ENCODE peak calls at places on chromosomes 5 and 9, in six cellular contexts. N is Right ventricle myocardium inferior; E is HEK293T; U is HuH-7.5; L is stimulated activated CD4-positive, alpha-beta T cell treated with anti-CD3 and anti-CD28 coated beads, Interleukin-2, amount 100 ng/mL, for 48 hours; D is WTC11. B is an unnamed sample.

GRCh38 chr9:115923903-115924668 is 229.5 kb upstream of the PAPPA start:
- DNase-seq in N (no peak), E (no peak), U (no peak), L (no peak), D (no peak), B (no peak)

GRCh38 chr5:122377023-122377422 is 65.0 kb downstream of the SNCAIP start:
- DNase-seq in N (no peak), E (no peak), U (no peak), L (no peak), D (no peak), B (no peak)

GRCh38 chr5:141363952-141364660 is at the start of gene PCDHGA5:
- DNase-seq in N (no peak), E (no peak), U (no peak), L (no peak), D (no peak), B (no peak)

GRCh38 chr9:38160613-38161215 is 91.7 kb upstream of the SHB start:
- DNase-seq in N (no peak), E (peak), U (peak), L (peak), D (peak), B (peak)

GRCh38 chr9:2157277-2158105 is 142.3 kb downstream of the SMARCA2 start:
- DNase-seq in N (no peak), E (peak), U (no peak), L (peak), D (no peak), B (peak)

GRCh38 chr9:93450817-93451761 is at the start of gene FAM120A:
- DNase-seq in N (peak), E (peak), U (peak), L (peak), D (peak), B (peak)

GRCh38 chr9:121556580-121556979 is 56.9 kb upstream of the GGTA1 start:
- DNase-seq in N (peak), E (no peak), U (no peak), L (no peak), D (no peak), B (no peak)

GRCh38 chr9:128136816-128137793 is 9.6 kb upstream of the PTGES2 start:
- DNase-seq in N (peak), E (no peak), U (no peak), L (no peak), D (no peak), B (no peak)

GRCh38 chr9:123426406-123426805 is 70.4 kb downstream of the CRB2 start:
- DNase-seq in N (no peak), E (no peak), U (no peak), L (no peak), D (no peak), B (no peak)

GRCh38 chr5:55911784-55912653 is 60.9 kb downstream of the IL31RA start:
- DNase-seq in N (no peak), E (no peak), U (no peak), L (no peak), D (no peak), B (no peak)

GRCh38 chr5:66450988-66451387 is 145.2 kb upstream of the MAST4 start:
- DNase-seq in N (no peak), E (no peak), U (no peak), L (no peak), D (no peak), B (no peak)

GRCh38 chr9:24011206-24011605 is 185.2 kb upstream of the ELAVL2 start:
- DNase-seq in N (no peak), E (no peak), U (no peak), L (no peak), D (no peak), B (no peak)

GRCh38 chr5:120529386-120529785 is 65.3 kb downstream of the PRR16 start:
- DNase-seq in N (no peak), E (no peak), U (no peak), L (no peak), D (no peak), B (no peak)

GRCh38 chr9:93064392-93065124 is 6.1 kb downstream of the SUSD3 start:
- DNase-seq in N (no peak), E (no peak), U (no peak), L (peak), D (no peak), B (no peak)

GRCh38 chr9:15846611-15847010 is 293.8 kb downstream of the CCDC171 start:
- DNase-seq in N (no peak), E (no peak), U (no peak), L (no peak), D (no peak), B (no peak)

GRCh38 chr9:81636280-81636653 is 53.1 kb downstream of the TLE1 start:
- DNase-seq in N (no peak), E (no peak), U (no peak), L (no peak), D (no peak), B (no peak)

GRCh38 chr9:105958587-105958986 is 264.2 kb downstream of the TMEM38B start:
- DNase-seq in N (no peak), E (no peak), U (no peak), L (no peak), D (no peak), B (no peak)

GRCh38 chr5:34854459-34855174 is 15.7 kb downstream of the TTC23L start:
- DNase-seq in N (no peak), E (peak), U (no peak), L (no peak), D (no peak), B (no peak)

GRCh38 chr9:35162605-35163315 is 951 bp downstream of the UNC13B start:
- DNase-seq in N (no peak), E (no peak), U (no peak), L (no peak), D (no peak), B (no peak)

GRCh38 chr9:106616026-106616425 is 246.9 kb upstream of the ZNF462 start:
- DNase-seq in N (no peak), E (no peak), U (no peak), L (no peak), D (no peak), B (no peak)

GRCh38 chr9:19320495-19320894 is 59.5 kb downstream of the RPS6 start:
- DNase-seq in N (no peak), E (no peak), U (no peak), L (no peak), D (no peak), B (no peak)

GRCh38 chr9:77647659-77648457 is at the start of gene GNA14:
- DNase-seq in N (peak), E (no peak), U (no peak), L (no peak), D (peak), B (no peak)

GRCh38 chr9:111399772-111400563 is 69.9 kb upstream of the OR2K2 start:
- DNase-seq in N (no peak), E (peak), U (peak), L (peak), D (peak), B (no peak)

GRCh38 chr9:5879419-5880181 is 11.1 kb upstream of the MLANA start:
- DNase-seq in N (no peak), E (no peak), U (no peak), L (no peak), D (no peak), B (no peak)

GRCh38 chr9:33446507-33447403 is 638 bp downstream of the AQP3 start:
- DNase-seq in N (no peak), E (peak), U (peak), L (peak), D (no peak), B (no peak)

GRCh38 chr5:14591548-14591947 is 10.0 kb downstream of the OTULINL start:
- DNase-seq in N (no peak), E (no peak), U (peak), L (no peak), D (no peak), B (no peak)

GRCh38 chr5:36150676-36151433 is 832 bp downstream of the LMBRD2 start:
- DNase-seq in N (peak), E (peak), U (peak), L (peak), D (peak), B (no peak)

GRCh38 chr9:6590772-6591384 is 54.7 kb downstream of the GLDC start:
- DNase-seq in N (no peak), E (no peak), U (no peak), L (no peak), D (no peak), B (no peak)

GRCh38 chr5:77281969-77282336 is 71.5 kb downstream of the PDE8B start:
- DNase-seq in N (no peak), E (no peak), U (no peak), L (no peak), D (no peak), B (no peak)